ENCODE peak calls at places on chromosomes 4 and X, in seven cellular contexts. One of them, this sample, is unnamed.

GRCh38 chrX:111445485-111445884 is 33.5 kb upstream of the DCX start:
- DNase-seq in posterior cingulate gyrus: no peak
- DNase-seq in MCF 10A: peak
- DNase-seq in psoas muscle: no peak
- DNase-seq in hepatocyte: peak
- DNase-seq in fibroblast of gingiva: peak
- DNase-seq in spleen: no peak
- DNase-seq in this sample: no peak

GRCh38 chrX:19566359-19567141 is 51.2 kb upstream of the MAP3K15 start:
- DNase-seq in MCF 10A: no peak
- DNase-seq in psoas muscle: no peak
- DNase-seq in posterior cingulate gyrus: no peak
- DNase-seq in spleen: no peak
- DNase-seq in fibroblast of gingiva: peak
- DNase-seq in hepatocyte: no peak
- DNase-seq in this sample: no peak

GRCh38 chr4:152389359-152389758 is 146.5 kb downstream of the FBXW7 start:
- DNase-seq in hepatocyte: no peak
- DNase-seq in MCF 10A: no peak
- DNase-seq in psoas muscle: no peak
- DNase-seq in fibroblast of gingiva: no peak
- DNase-seq in spleen: no peak
- DNase-seq in posterior cingulate gyrus: no peak
- DNase-seq in this sample: no peak

GRCh38 chr4:121932212-121932974 is 19.5 kb downstream of the TRPC3 start:
- DNase-seq in hepatocyte: no peak
- DNase-seq in fibroblast of gingiva: no peak
- DNase-seq in spleen: peak
- DNase-seq in psoas muscle: no peak
- DNase-seq in posterior cingulate gyrus: no peak
- DNase-seq in MCF 10A: no peak
- DNase-seq in this sample: no peak

GRCh38 chr4:26379837-26380236 is 59.0 kb downstream of the RBPJ start:
- DNase-seq in fibroblast of gingiva: no peak
- DNase-seq in hepatocyte: no peak
- DNase-seq in psoas muscle: no peak
- DNase-seq in MCF 10A: no peak
- DNase-seq in spleen: no peak
- DNase-seq in posterior cingulate gyrus: no peak
- DNase-seq in this sample: no peak

GRCh38 chrX:52422884-52423283 is 54.1 kb downstream of the XAGE2 start:
- DNase-seq in psoas muscle: no peak
- DNase-seq in fibroblast of gingiva: peak
- DNase-seq in spleen: no peak
- DNase-seq in hepatocyte: no peak
- DNase-seq in MCF 10A: peak
- DNase-seq in posterior cingulate gyrus: no peak
- DNase-seq in this sample: no peak

GRCh38 chrX:10395179-10395578 is 225.2 kb downstream of the MID1 start:
- DNase-seq in spleen: no peak
- DNase-seq in psoas muscle: no peak
- DNase-seq in posterior cingulate gyrus: no peak
- DNase-seq in MCF 10A: no peak
- DNase-seq in hepatocyte: no peak
- DNase-seq in fibroblast of gingiva: peak
- DNase-seq in this sample: no peak

GRCh38 chr4:16157609-16158503 is 68.4 kb downstream of the TAPT1 start:
- DNase-seq in fibroblast of gingiva: no peak
- DNase-seq in psoas muscle: no peak
- DNase-seq in posterior cingulate gyrus: no peak
- DNase-seq in hepatocyte: no peak
- DNase-seq in spleen: no peak
- DNase-seq in MCF 10A: no peak
- DNase-seq in this sample: no peak

GRCh38 chrX:486325-486724 is 99.6 kb upstream of the PPP2R3B start:
- DNase-seq in hepatocyte: no peak
- DNase-seq in fibroblast of gingiva: no peak
- DNase-seq in spleen: no peak
- DNase-seq in posterior cingulate gyrus: no peak
- DNase-seq in psoas muscle: no peak
- DNase-seq in MCF 10A: no peak
- DNase-seq in this sample: no peak

GRCh38 chr4:80788798-80789197 is 241.7 kb upstream of the BMP3 start:
- DNase-seq in hepatocyte: peak
- DNase-seq in posterior cingulate gyrus: no peak
- DNase-seq in psoas muscle: no peak
- DNase-seq in MCF 10A: peak
- DNase-seq in spleen: no peak
- DNase-seq in fibroblast of gingiva: peak
- DNase-seq in this sample: no peak

GRCh38 chr4:6199344-6199921 is 916 bp downstream of the JAKMIP1 start:
- DNase-seq in hepatocyte: peak
- DNase-seq in fibroblast of gingiva: no peak
- DNase-seq in posterior cingulate gyrus: no peak
- DNase-seq in psoas muscle: no peak
- DNase-seq in spleen: no peak
- DNase-seq in MCF 10A: no peak
- DNase-seq in this sample: no peak

GRCh38 chr4:2043396-2044118 is 15.6 kb upstream of the NAT8L start:
- DNase-seq in hepatocyte: no peak
- DNase-seq in fibroblast of gingiva: no peak
- DNase-seq in spleen: peak
- DNase-seq in psoas muscle: no peak
- DNase-seq in MCF 10A: no peak
- DNase-seq in posterior cingulate gyrus: no peak
- DNase-seq in this sample: no peak

GRCh38 chrX:30657542-30658238 is 4.5 kb downstream of the GK start:
- DNase-seq in MCF 10A: peak
- DNase-seq in posterior cingulate gyrus: no peak
- DNase-seq in fibroblast of gingiva: peak
- DNase-seq in spleen: no peak
- DNase-seq in hepatocyte: no peak
- DNase-seq in psoas muscle: no peak
- DNase-seq in this sample: no peak

GRCh38 chr4:56907009-56907408 is 691 bp upstream of the REST start:
- DNase-seq in MCF 10A: no peak
- DNase-seq in hepatocyte: peak
- DNase-seq in spleen: peak
- DNase-seq in psoas muscle: no peak
- DNase-seq in posterior cingulate gyrus: no peak
- DNase-seq in fibroblast of gingiva: no peak
- DNase-seq in this sample: no peak

GRCh38 chrX:319579-320125 is 1.1 kb upstream of the GTPBP6 start:
- DNase-seq in hepatocyte: no peak
- DNase-seq in posterior cingulate gyrus: no peak
- DNase-seq in fibroblast of gingiva: no peak
- DNase-seq in MCF 10A: no peak
- DNase-seq in spleen: peak
- DNase-seq in psoas muscle: no peak
- DNase-seq in this sample: no peak

GRCh38 chr4:142091691-142092182 is 455.4 kb downstream of the IL15 start:
- DNase-seq in fibroblast of gingiva: peak
- DNase-seq in spleen: no peak
- DNase-seq in posterior cingulate gyrus: no peak
- DNase-seq in MCF 10A: peak
- DNase-seq in hepatocyte: no peak
- DNase-seq in psoas muscle: no peak
- DNase-seq in this sample: no peak

GRCh38 chr4:2064276-2064991 is 5.3 kb downstream of the NAT8L start:
- DNase-seq in hepatocyte: no peak
- DNase-seq in psoas muscle: no peak
- DNase-seq in MCF 10A: no peak
- DNase-seq in spleen: peak
- DNase-seq in posterior cingulate gyrus: no peak
- DNase-seq in fibroblast of gingiva: no peak
- DNase-seq in this sample: no peak

GRCh38 chr4:159480826-159481225 is 377.9 kb downstream of the RAPGEF2 start:
- DNase-seq in psoas muscle: no peak
- DNase-seq in spleen: no peak
- DNase-seq in fibroblast of gingiva: no peak
- DNase-seq in posterior cingulate gyrus: no peak
- DNase-seq in hepatocyte: no peak
- DNase-seq in MCF 10A: no peak
- DNase-seq in this sample: no peak

GRCh38 chr4:7714176-7714575 is 225.5 kb downstream of the AFAP1 start:
- DNase-seq in spleen: no peak
- DNase-seq in posterior cingulate gyrus: no peak
- DNase-seq in MCF 10A: no peak
- DNase-seq in psoas muscle: no peak
- DNase-seq in hepatocyte: no peak
- DNase-seq in fibroblast of gingiva: no peak
- DNase-seq in this sample: no peak

GRCh38 chr4:147409350-147409749 is 71.5 kb upstream of the EDNRA start:
- DNase-seq in posterior cingulate gyrus: no peak
- DNase-seq in MCF 10A: peak
- DNase-seq in spleen: no peak
- DNase-seq in psoas muscle: no peak
- DNase-seq in fibroblast of gingiva: no peak
- DNase-seq in hepatocyte: no peak
- DNase-seq in this sample: no peak

GRCh38 chrX:45771560-45772340 is 571.1 kb upstream of the DIPK2B start:
- DNase-seq in fibroblast of gingiva: peak
- DNase-seq in posterior cingulate gyrus: no peak
- DNase-seq in psoas muscle: no peak
- DNase-seq in MCF 10A: no peak
- DNase-seq in hepatocyte: no peak
- DNase-seq in spleen: peak
- DNase-seq in this sample: no peak

GRCh38 chrX:83022020-83022419 is 486.1 kb upstream of the POU3F4 start:
- DNase-seq in MCF 10A: peak
- DNase-seq in psoas muscle: no peak
- DNase-seq in posterior cingulate gyrus: no peak
- DNase-seq in spleen: no peak
- DNase-seq in fibroblast of gingiva: peak
- DNase-seq in hepatocyte: no peak
- DNase-seq in this sample: no peak

GRCh38 chr4:176499518-176499917 is 179.8 kb downstream of the SPCS3 start:
- DNase-seq in posterior cingulate gyrus: no peak
- DNase-seq in fibroblast of gingiva: peak
- DNase-seq in spleen: no peak
- DNase-seq in hepatocyte: no peak
- DNase-seq in MCF 10A: peak
- DNase-seq in psoas muscle: no peak
- DNase-seq in this sample: no peak

GRCh38 chr4:30718889-30719252 is 1.3 kb upstream of the PCDH7 start:
- DNase-seq in spleen: no peak
- DNase-seq in psoas muscle: no peak
- DNase-seq in fibroblast of gingiva: no peak
- DNase-seq in MCF 10A: peak
- DNase-seq in hepatocyte: peak
- DNase-seq in posterior cingulate gyrus: no peak
- DNase-seq in this sample: peak

GRCh38 chr4:38071801-38072567 is 111.8 kb downstream of the PTTG2 start:
- DNase-seq in MCF 10A: peak
- DNase-seq in spleen: no peak
- DNase-seq in hepatocyte: no peak
- DNase-seq in posterior cingulate gyrus: no peak
- DNase-seq in psoas muscle: no peak
- DNase-seq in fibroblast of gingiva: peak
- DNase-seq in this sample: no peak

GRCh38 chrX:97070346-97070745 is 186.6 kb downstream of the RPA4 start:
- DNase-seq in MCF 10A: no peak
- DNase-seq in hepatocyte: no peak
- DNase-seq in posterior cingulate gyrus: no peak
- DNase-seq in fibroblast of gingiva: peak
- DNase-seq in psoas muscle: no peak
- DNase-seq in spleen: no peak
- DNase-seq in this sample: no peak

GRCh38 chr4:145418739-145419138 is 62.9 kb upstream of the SMAD1 start:
- DNase-seq in fibroblast of gingiva: no peak
- DNase-seq in posterior cingulate gyrus: no peak
- DNase-seq in MCF 10A: no peak
- DNase-seq in spleen: no peak
- DNase-seq in hepatocyte: no peak
- DNase-seq in psoas muscle: no peak
- DNase-seq in this sample: no peak

GRCh38 chr4:22389240-22389871 is 126.5 kb downstream of the ADGRA3 start:
- DNase-seq in psoas muscle: no peak
- DNase-seq in spleen: no peak
- DNase-seq in fibroblast of gingiva: peak
- DNase-seq in posterior cingulate gyrus: peak
- DNase-seq in hepatocyte: peak
- DNase-seq in MCF 10A: peak
- DNase-seq in this sample: peak

GRCh38 chr4:34309356-34309900 is 1934.9 kb downstream of the ARAP2 start:
- DNase-seq in MCF 10A: no peak
- DNase-seq in spleen: no peak
- DNase-seq in posterior cingulate gyrus: no peak
- DNase-seq in fibroblast of gingiva: peak
- DNase-seq in hepatocyte: no peak
- DNase-seq in psoas muscle: no peak
- DNase-seq in this sample: no peak

GRCh38 chrX:149633511-149633910 is 1.9 kb upstream of the TMEM185A start:
- DNase-seq in psoas muscle: no peak
- DNase-seq in spleen: no peak
- DNase-seq in posterior cingulate gyrus: no peak
- DNase-seq in hepatocyte: no peak
- DNase-seq in fibroblast of gingiva: no peak
- DNase-seq in MCF 10A: no peak
- DNase-seq in this sample: no peak

GRCh38 chr4:2260336-2261109 is 1.4 kb downstream of the MXD4 start:
- DNase-seq in MCF 10A: no peak
- DNase-seq in posterior cingulate gyrus: peak
- DNase-seq in psoas muscle: peak
- DNase-seq in spleen: peak
- DNase-seq in hepatocyte: no peak
- DNase-seq in fibroblast of gingiva: peak
- DNase-seq in this sample: no peak

GRCh38 chrX:134935286-134935685 is 55.5 kb upstream of the SMIM10 start:
- DNase-seq in posterior cingulate gyrus: no peak
- DNase-seq in spleen: no peak
- DNase-seq in MCF 10A: no peak
- DNase-seq in psoas muscle: no peak
- DNase-seq in fibroblast of gingiva: no peak
- DNase-seq in hepatocyte: no peak
- DNase-seq in this sample: no peak

GRCh38 chr4:87659247-87659931 is 9.3 kb downstream of the DMP1 start:
- DNase-seq in spleen: no peak
- DNase-seq in MCF 10A: peak
- DNase-seq in fibroblast of gingiva: no peak
- DNase-seq in hepatocyte: peak
- DNase-seq in posterior cingulate gyrus: no peak
- DNase-seq in psoas muscle: no peak
- DNase-seq in this sample: no peak

GRCh38 chr4:73653695-73654106 is 33.5 kb upstream of the RASSF6 start:
- DNase-seq in posterior cingulate gyrus: peak
- DNase-seq in spleen: no peak
- DNase-seq in hepatocyte: peak
- DNase-seq in MCF 10A: peak
- DNase-seq in fibroblast of gingiva: peak
- DNase-seq in psoas muscle: no peak
- DNase-seq in this sample: peak

GRCh38 chr4:186948361-186949291 is 225.0 kb upstream of the FAT1 start:
- DNase-seq in MCF 10A: no peak
- DNase-seq in spleen: no peak
- DNase-seq in fibroblast of gingiva: no peak
- DNase-seq in hepatocyte: peak
- DNase-seq in posterior cingulate gyrus: no peak
- DNase-seq in psoas muscle: no peak
- DNase-seq in this sample: peak

GRCh38 chr4:54659213-54660144 is 1.7 kb downstream of the KIT start:
- DNase-seq in MCF 10A: peak
- DNase-seq in spleen: no peak
- DNase-seq in psoas muscle: no peak
- DNase-seq in fibroblast of gingiva: no peak
- DNase-seq in hepatocyte: peak
- DNase-seq in posterior cingulate gyrus: peak
- DNase-seq in this sample: no peak

GRCh38 chrX:127085939-127086338 is 266.4 kb downstream of the PRR32 start:
- DNase-seq in hepatocyte: no peak
- DNase-seq in psoas muscle: no peak
- DNase-seq in posterior cingulate gyrus: no peak
- DNase-seq in spleen: no peak
- DNase-seq in fibroblast of gingiva: no peak
- DNase-seq in MCF 10A: no peak
- DNase-seq in this sample: no peak

GRCh38 chr4:55393461-55394320 is 2.1 kb upstream of the TMEM165 start:
- DNase-seq in spleen: no peak
- DNase-seq in fibroblast of gingiva: peak
- DNase-seq in MCF 10A: no peak
- DNase-seq in hepatocyte: no peak
- DNase-seq in posterior cingulate gyrus: peak
- DNase-seq in psoas muscle: no peak
- DNase-seq in this sample: no peak